ENCODE peak calls at places on chromosomes 13 and 19, in ten cellular contexts. S is adrenal gland, L is thoracic aorta, I is osteoblast, V is HepG2, C is mesenchymal stem cell, X is right cardiac atrium, U is PC-3, E is right lobe of liver, B is lung. N is an unnamed sample.

GRCh38 chr13:21458457-21458815 is 667 bp downstream of the ZDHHC20 start:
- DNase-seq in S (peak), L (no peak), I (no peak), V (no peak), C (no peak), X (peak), U (peak), E (peak), B (peak), N (peak)

GRCh38 chr19:42207767-42208259 is 9.7 kb downstream of the DEDD2 start:
- DNase-seq in S (no peak), L (no peak), I (peak), V (no peak), C (peak), X (no peak), U (peak), E (no peak), B (no peak), N (no peak)

GRCh38 chr13:100512422-100512821 is 76.2 kb downstream of the GGACT start:
- DNase-seq in S (no peak), L (no peak), I (peak), V (no peak), C (peak), X (no peak), U (no peak), E (no peak), B (no peak), N (no peak)

GRCh38 chr19:18883530-18884304 is 12.2 kb downstream of the CERS1 start:
- DNase-seq in S (no peak), L (no peak), I (no peak), V (no peak), C (no peak), X (peak), U (no peak), E (no peak), B (no peak), N (no peak)

GRCh38 chr19:9947441-9947840 is 11.1 kb upstream of the OLFM2 start:
- DNase-seq in S (no peak), L (no peak), I (no peak), V (no peak), C (no peak), X (no peak), U (no peak), E (no peak), B (no peak), N (no peak)

GRCh38 chr13:113458218-113459065 is 5.2 kb upstream of the ADPRHL1 start:
- DNase-seq in S (no peak), L (no peak), I (no peak), V (peak), C (peak), X (peak), U (no peak), E (peak), B (no peak), N (no peak)

GRCh38 chr13:24203726-24204295 is 43.3 kb downstream of the SPATA13 start:
- DNase-seq in S (no peak), L (no peak), I (no peak), V (no peak), C (peak), X (no peak), U (peak), E (no peak), B (no peak), N (no peak)

GRCh38 chr19:19475845-19476828 is 39.2 kb downstream of the TSSK6 start:
- DNase-seq in S (no peak), L (no peak), I (peak), V (peak), C (peak), X (no peak), U (peak), E (no peak), B (no peak), N (no peak)

GRCh38 chr13:90420683-90421082 is 926.8 kb upstream of the MIR17HG start:
- DNase-seq in S (no peak), L (no peak), I (no peak), V (no peak), C (no peak), X (no peak), U (peak), E (no peak), B (no peak), N (no peak)

GRCh38 chr19:11692127-11692790 is 46.5 kb downstream of the ZNF823 start:
- DNase-seq in S (no peak), L (no peak), I (no peak), V (peak), C (no peak), X (no peak), U (no peak), E (no peak), B (no peak), N (no peak)
- H3K4me3 ChIP-seq in S (no peak), L (no peak), I (no peak), V (peak), C (no peak), X (no peak), U (no peak), E (no peak), B (no peak), N (no peak)

DNA sequence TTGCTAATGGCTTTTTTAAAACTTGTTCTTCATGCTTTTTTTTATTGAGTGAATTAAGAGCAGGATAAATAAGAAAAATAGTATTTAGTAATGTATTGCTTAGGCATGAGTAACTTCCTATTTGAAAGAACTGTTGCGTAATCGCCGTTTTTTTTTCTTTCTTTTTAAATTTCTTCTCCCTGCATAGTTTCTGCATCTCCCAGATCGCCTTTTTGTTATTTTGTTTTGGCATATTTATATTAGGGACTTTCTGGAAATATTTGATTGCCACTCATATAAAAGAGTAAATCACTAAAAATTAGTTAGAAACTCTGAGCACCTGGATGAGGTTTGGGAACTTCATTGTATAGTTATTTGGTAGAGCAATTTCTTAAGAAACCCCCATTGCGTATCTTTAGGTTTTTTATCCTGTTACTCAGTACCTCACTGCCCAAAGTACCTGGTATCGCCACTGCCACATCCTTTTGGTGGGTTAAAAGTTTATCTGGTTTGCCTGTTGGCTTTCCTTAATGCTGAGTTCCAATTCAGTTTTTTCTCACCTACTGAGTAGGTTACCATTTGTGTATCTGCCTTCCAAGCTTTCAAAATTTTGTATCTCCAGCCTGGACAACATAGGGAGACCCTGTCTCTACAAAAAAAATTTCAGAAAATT is 36.2 kb upstream of the LPAR6 start:
- DNase-seq in S (no peak), L (no peak), I (no peak), V (no peak), C (peak), X (no peak), U (peak), E (no peak), B (no peak), N (no peak)
- H3K27ac ChIP-seq in S (no peak), L (no peak), I (peak), V (no peak), C (no peak), X (no peak), U (peak), E (no peak), B (no peak), N (peak)

GRCh38 chr13:44573790-44574465 is 2.2 kb downstream of the TSC22D1 start:
- DNase-seq in S (no peak), L (no peak), I (peak), V (peak), C (peak), X (no peak), U (peak), E (no peak), B (no peak), N (no peak)
- H3K4me3 ChIP-seq in S (no peak), L (peak), I (peak), V (no peak), C (peak), X (peak), U (peak), E (no peak), B (no peak), N (peak)

DNA sequence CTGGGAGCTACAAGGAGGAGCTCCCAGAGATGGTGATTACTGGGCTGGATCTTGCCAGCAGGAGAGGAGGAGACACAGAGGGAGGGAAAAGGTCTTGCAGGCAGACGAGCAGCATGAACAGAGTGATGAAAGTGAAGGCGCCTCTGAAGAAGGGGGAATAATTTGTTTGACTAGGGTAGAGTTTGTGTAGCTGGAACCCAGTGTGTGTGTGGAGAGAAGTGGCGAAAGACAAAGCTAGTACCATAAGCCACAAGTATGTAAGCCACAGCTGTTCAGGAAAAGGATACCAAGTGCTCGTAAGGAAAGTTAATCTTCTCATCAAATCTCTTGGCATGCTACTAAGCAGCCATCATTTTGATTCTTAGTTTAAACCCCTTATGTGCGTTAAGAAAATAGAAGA is 5.4 kb downstream of the FLT1 start:
- DNase-seq in S (no peak), L (no peak), I (no peak), V (no peak), C (peak), X (no peak), U (no peak), E (no peak), B (no peak), N (no peak)
- H3K27ac ChIP-seq in S (no peak), L (no peak), I (no peak), V (no peak), C (no peak), X (no peak), U (no peak), E (no peak), B (no peak), N (peak)

GRCh38 chr19:12597594-12597993 is 13.0 kb downstream of the ZNF490 start:
- DNase-seq in S (no peak), L (no peak), I (no peak), V (no peak), C (no peak), X (no peak), U (no peak), E (peak), B (no peak), N (no peak)

GRCh38 chr19:12596927-12597548 is 13.6 kb downstream of the ZNF490 start:
- DNase-seq in S (peak), L (no peak), I (no peak), V (no peak), C (no peak), X (peak), U (no peak), E (peak), B (peak), N (no peak)

GRCh38 chr19:12596485-12596884 is 14.1 kb downstream of the ZNF490 start:
- DNase-seq in S (no peak), L (no peak), I (no peak), V (no peak), C (no peak), X (no peak), U (no peak), E (peak), B (no peak), N (no peak)
- H3K4me3 ChIP-seq in S (no peak), L (no peak), I (no peak), V (no peak), C (no peak), X (no peak), U (no peak), E (peak), B (no peak), N (peak)